ENCODE peak calls at places on chromosome 2, in seven cellular contexts. J is body of pancreas, I is mammary epithelial cell, W is stomach, S is breast epithelium, H is small intestine, Q is GM23248. Z is an unnamed sample. For H3K4me1, H3K9me3 and H3K36me3, the result is how much of the 10 kb centered on the place peaks cover.

GRCh38 chr2:108257757-108258331 is 18.1 kb downstream of the SULT1C3 start:
- DNase-seq in J (no peak), I (peak), W (no peak), S (no peak), H (no peak), Q (peak), Z (no peak)

GRCh38 chr2:138829326-138829725 is 49.1 kb upstream of the NXPH2 start:
- DNase-seq in J (peak), I (peak), W (no peak), S (no peak), H (peak), Q (no peak), Z (peak)

GRCh38 chr2:65186872-65187851 is 40.5 kb upstream of the ACTR2 start:
- DNase-seq in J (peak), I (peak), W (peak), S (peak), H (peak), Q (peak), Z (peak)

GRCh38 chr2:225937625-225938024 is 538.1 kb downstream of the NYAP2 start:
- DNase-seq in J (no peak), I (peak), W (no peak), S (no peak), H (no peak), Q (peak), Z (peak)

GRCh38 chr2:17934721-17935120 is 56.3 kb downstream of the KCNS3 start:
- DNase-seq in J (no peak), I (peak), W (no peak), S (no peak), H (no peak), Q (peak), Z (no peak)

GRCh38 chr2:105184420-105184819 is 57.1 kb upstream of the GPR45 start:
- DNase-seq in J (no peak), I (no peak), W (no peak), S (no peak), H (no peak), Q (no peak), Z (no peak)

GRCh38 chr2:240586919-240587800 is 626 bp downstream of the CAPN10 start:
- DNase-seq in J (no peak), I (peak), W (peak), S (no peak), H (peak), Q (peak), Z (peak)

GRCh38 chr2:3470856-3471737 is 48.2 kb downstream of the ADI1 start:
- DNase-seq in J (no peak), I (no peak), W (no peak), S (no peak), H (no peak), Q (peak), Z (no peak)

GRCh38 chr2:28644760-28645159 is 106.9 kb upstream of the PPP1CB start:
- DNase-seq in J (no peak), I (no peak), W (no peak), S (no peak), H (no peak), Q (no peak), Z (no peak)

DNA sequence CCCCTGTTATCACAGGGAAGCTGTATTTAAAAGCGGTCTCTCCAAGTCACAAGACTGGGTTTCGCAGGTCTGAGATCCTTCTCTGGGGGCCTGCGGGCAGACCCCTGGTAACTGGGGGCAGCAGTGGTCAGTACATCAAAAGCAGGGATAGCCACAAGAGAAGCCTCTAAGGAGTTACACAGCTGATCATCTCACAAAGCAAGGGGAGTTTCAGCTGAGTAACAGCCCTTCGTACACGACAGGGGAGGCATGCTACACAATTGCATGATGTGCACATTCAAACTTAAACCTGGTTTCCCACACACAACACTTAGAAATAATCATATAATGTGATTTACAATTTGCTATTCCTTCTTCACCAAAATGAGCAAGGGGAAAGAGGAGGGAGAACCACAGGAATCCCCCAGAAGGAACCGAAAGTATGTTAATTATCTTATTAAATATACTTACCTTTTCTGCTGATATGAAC is 87.5 kb downstream of the TMEM131 start:
- DNase-seq in J (no peak), I (no peak), W (no peak), S (no peak), H (no peak), Q (no peak), Z (no peak)
- H3K4me1 ChIP-seq in J (under half), I (under half), W (under half), S (under half), H (under half), Q (under half), Z (under half)

GRCh38 chr2:228532233-228532632 is 350.7 kb upstream of the SPHKAP start:
- DNase-seq in J (no peak), I (no peak), W (no peak), S (no peak), H (no peak), Q (no peak), Z (no peak)
- H3K9me3 ChIP-seq in J (under half), I (under half), W (under half), S (under half), H (under half), Q (under half), Z (under half)

DNA sequence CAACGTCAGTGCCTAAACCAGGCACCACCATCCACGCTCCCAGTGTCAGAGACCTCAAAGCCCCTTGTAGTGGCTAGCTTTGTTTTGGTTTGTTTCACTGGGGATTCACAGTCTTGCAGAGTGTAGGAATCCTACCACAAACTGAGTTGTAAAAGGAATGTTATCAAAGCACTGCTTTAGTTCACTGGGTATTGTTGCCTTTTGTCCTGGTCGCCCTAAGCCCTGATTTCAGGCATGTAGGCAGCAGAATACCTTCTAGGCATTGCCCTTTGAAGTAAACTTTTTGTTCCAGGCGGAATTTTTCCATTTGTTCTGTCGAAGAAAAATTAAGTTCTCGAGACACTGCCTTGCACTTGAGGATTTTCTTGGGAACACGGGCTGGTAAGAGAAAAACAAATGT is 29.4 kb downstream of the PTMA start:
- DNase-seq in J (no peak), I (no peak), W (no peak), S (no peak), H (no peak), Q (no peak), Z (no peak)
- H3K36me3 ChIP-seq in J (under half), I (under half), W (under half), S (under half), H (under half), Q (under half), Z (under half)

DNA sequence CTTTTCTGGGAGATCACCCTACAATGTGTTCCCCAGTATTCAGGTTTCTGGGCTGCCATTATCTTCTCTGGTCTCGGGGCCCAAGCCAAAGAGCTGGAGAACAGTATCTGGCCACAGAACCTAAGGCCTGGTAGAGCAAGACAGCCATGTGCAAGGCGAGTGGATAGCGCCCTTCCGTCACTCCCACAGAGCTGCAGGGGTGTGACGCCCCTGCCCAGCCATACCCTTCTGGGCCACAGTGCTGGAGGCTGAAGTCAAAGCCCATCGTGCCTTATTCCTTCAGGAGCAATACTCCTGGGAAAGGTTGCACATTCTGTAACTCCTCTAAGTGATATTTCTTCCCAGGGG is 54.4 kb downstream of the BCL11A start:
- DNase-seq in J (no peak), I (no peak), W (no peak), S (no peak), H (no peak), Q (no peak), Z (no peak)
- H3K4me1 ChIP-seq in J (under half), I (under half), W (under half), S (under half), H (under half), Q (under half), Z (under half)

GRCh38 chr2:63300835-63301234 is 250.2 kb downstream of the OTX1 start:
- DNase-seq in J (no peak), I (no peak), W (no peak), S (no peak), H (no peak), Q (no peak), Z (no peak)
- H3K9me3 ChIP-seq in J (under half), I (under half), W (half or more), S (half or more), H (under half), Q (under half), Z (under half)

GRCh38 chr2:73457982-73458381 is 72.3 kb downstream of the ALMS1 start:
- DNase-seq in J (no peak), I (no peak), W (no peak), S (no peak), H (no peak), Q (no peak), Z (no peak)
- H3K36me3 ChIP-seq in J (under half), I (under half), W (under half), S (under half), H (under half), Q (under half), Z (under half)

GRCh38 chr2:127942002-127942401 is 56.2 kb upstream of the AMMECR1L start:
- DNase-seq in J (no peak), I (no peak), W (no peak), S (no peak), H (no peak), Q (no peak), Z (no peak)

GRCh38 chr2:127941461-127941860 is 55.7 kb upstream of the AMMECR1L start:
- DNase-seq in J (no peak), I (no peak), W (no peak), S (no peak), H (no peak), Q (no peak), Z (no peak)

GRCh38 chr2:127940641-127941040 is 54.9 kb upstream of the AMMECR1L start:
- DNase-seq in J (no peak), I (no peak), W (no peak), S (no peak), H (no peak), Q (no peak), Z (no peak)

GRCh38 chr2:127945281-127945680 is 59.5 kb upstream of the AMMECR1L start:
- DNase-seq in J (no peak), I (no peak), W (no peak), S (no peak), H (no peak), Q (no peak), Z (no peak)

GRCh38 chr2:127943186-127943585 is 57.4 kb upstream of the AMMECR1L start:
- DNase-seq in J (no peak), I (no peak), W (no peak), S (no peak), H (no peak), Q (peak), Z (no peak)
- H3K4me1 ChIP-seq in J (under half), I (under half), W (under half), S (under half), H (under half), Q (under half), Z (under half)

GRCh38 chr2:13102340-13103063 is 385.8 kb downstream of the TRIB2 start:
- DNase-seq in J (no peak), I (no peak), W (no peak), S (no peak), H (no peak), Q (no peak), Z (no peak)

GRCh38 chr2:13103778-13104493 is 387.2 kb downstream of the TRIB2 start:
- DNase-seq in J (no peak), I (no peak), W (no peak), S (no peak), H (no peak), Q (no peak), Z (no peak)

GRCh38 chr2:13106302-13106701 is 389.6 kb downstream of the TRIB2 start:
- DNase-seq in J (no peak), I (no peak), W (no peak), S (no peak), H (no peak), Q (no peak), Z (no peak)

GRCh38 chr2:13109516-13109915 is 392.8 kb downstream of the TRIB2 start:
- DNase-seq in J (no peak), I (peak), W (no peak), S (no peak), H (no peak), Q (no peak), Z (no peak)

DNA sequence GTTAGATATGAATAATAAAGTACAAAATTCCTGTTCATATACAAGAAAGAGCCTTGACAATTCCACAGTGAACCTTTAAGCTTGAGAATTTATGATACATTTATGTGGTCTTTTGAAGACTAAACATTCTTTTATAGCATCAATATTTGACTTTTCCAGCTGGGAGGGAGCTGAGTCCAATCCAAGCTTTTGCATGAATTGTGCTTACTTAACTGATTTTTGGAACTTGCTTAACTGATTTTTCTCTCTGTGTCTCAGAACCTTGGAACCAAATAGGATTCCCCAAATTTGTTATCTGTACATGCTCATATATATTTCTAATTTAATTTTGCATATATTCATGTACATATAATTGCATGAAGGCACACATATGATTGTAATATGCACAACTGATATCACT is 388.0 kb downstream of the TRIB2 start:
- DNase-seq in J (no peak), I (no peak), W (no peak), S (no peak), H (no peak), Q (no peak), Z (no peak)
- H3K9me3 ChIP-seq in J (under half), I (under half), W (under half), S (under half), H (under half), Q (under half), Z (under half)

DNA sequence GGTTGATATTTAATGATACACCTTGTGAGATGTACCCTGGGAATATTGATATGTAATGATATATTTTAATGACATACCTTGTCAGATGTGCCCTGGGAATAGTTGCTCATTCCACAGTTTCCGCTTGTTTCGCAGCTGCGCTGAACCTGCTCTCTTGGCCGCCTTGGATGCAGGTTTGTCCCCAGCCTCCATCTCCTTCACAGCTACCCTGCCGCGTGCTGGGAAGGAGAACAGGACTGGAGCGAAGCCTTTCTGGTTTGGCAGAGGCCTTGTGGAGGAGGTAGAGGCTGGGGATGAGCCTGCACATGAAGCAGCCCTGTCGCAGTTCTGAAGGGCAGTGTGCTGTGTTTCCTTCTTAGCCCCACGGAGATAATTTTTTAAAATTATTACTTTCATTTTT is 14.6 kb downstream of the ATG4B start:
- DNase-seq in J (no peak), I (no peak), W (no peak), S (no peak), H (no peak), Q (no peak), Z (no peak)
- H3K36me3 ChIP-seq in J (under half), I (under half), W (under half), S (under half), H (under half), Q (under half), Z (under half)

GRCh38 chr2:127347000-127347399 is 40.8 kb downstream of the MAP3K2 start:
- DNase-seq in J (no peak), I (no peak), W (no peak), S (no peak), H (no peak), Q (no peak), Z (no peak)
- H3K4me1 ChIP-seq in J (under half), I (under half), W (under half), S (under half), H (under half), Q (under half), Z (under half)

Z was measured in HAP-1.